ENCODE peak calls at places on chromosomes 13 and 19, in nine cellular contexts. N is GM03348; S is naive thymus-derived CD4-positive, alpha-beta T cell; K is ELR; Q is left ventricle myocardium superior; Y is stimulated activated CD8-positive, alpha-beta memory T cell treated with anti-CD3 and anti-CD28 coated beads, Interleukin-12 subunit alpha, Interleukin-12 subunit beta, amount 100 ng/mL, for 4 hours; P is G401; I is NCI-H2029 treated with DMSO at 0.1 percent for 48 hours; H is stimulated activated naive CD8-positive, alpha-beta T cell treated with anti-CD3 and anti-CD28 coated beads, Interleukin-15, Interleukin-2, amounts not matched to agents 100 U/mL and 50 U/mL, for 24 hours. L is an unnamed sample.

GRCh38 chr13:99871249-99871898 is 100.2 kb downstream of the ZIC5 start:
- DNase-seq in P (peak; percentile 98), Q (no peak), I (no peak), H (no peak), S (no peak), Y (no peak), K (no peak), N (no peak), L (no peak)

GRCh38 chr13:95060120-95060519 is 241.1 kb downstream of the ABCC4 start:
- DNase-seq in K (no peak), S (no peak), Y (no peak), H (no peak), I (no peak), N (no peak), P (no peak), Q (no peak), L (no peak)

GRCh38 chr13:30142502-30143211 is 164.7 kb downstream of the KATNAL1 start:
- DNase-seq in S (no peak), N (peak; percentile 88), Y (no peak), K (peak; percentile 95), H (no peak), P (no peak), I (no peak), Q (no peak), L (no peak)

GRCh38 chr19:33039108-33039599 is 25.5 kb downstream of the RHPN2 start:
- DNase-seq in H (no peak), N (no peak), K (no peak), I (no peak), Y (no peak), P (peak; percentile 71), S (no peak), Q (no peak), L (no peak)

GRCh38 chr13:99630269-99630898 is 129.1 kb downstream of the TM9SF2 start:
- DNase-seq in Y (no peak), P (no peak), H (no peak), I (no peak), S (no peak), Q (no peak), N (no peak), K (no peak), L (no peak)

GRCh38 chr19:39345956-39346355 is 3.7 kb downstream of the SAMD4B start:
- DNase-seq in N (no peak), Q (no peak), K (no peak), Y (no peak), H (no peak), I (no peak), S (no peak), P (no peak), L (no peak)

GRCh38 chr13:69565334-69565733 is 542.3 kb upstream of the ATXN8OS start:
- DNase-seq in I (no peak), Q (no peak), H (peak; percentile 3), P (no peak), N (no peak), Y (no peak), K (peak; percentile 39), S (no peak), L (peak; percentile 27)

GRCh38 chr13:77356155-77356554 is 29.3 kb upstream of the MYCBP2 start:
- DNase-seq in P (no peak), Q (no peak), K (no peak), Y (no peak), N (no peak), H (no peak), I (no peak), S (no peak), L (no peak)

GRCh38 chr13:71602327-71602726 is 264.7 kb downstream of the DACH1 start:
- DNase-seq in N (no peak), K (no peak), H (no peak), I (no peak), Q (no peak), P (no peak), Y (no peak), S (no peak), L (no peak)

GRCh38 chr19:50555033-50555432 is 13.2 kb downstream of the LRRC4B start:
- DNase-seq in Q (no peak), P (no peak), S (no peak), Y (no peak), H (no peak), N (no peak), K (no peak), I (no peak), L (no peak)

GRCh38 chr13:103812966-103813365 is 746.7 kb upstream of the SLC10A2 start:
- DNase-seq in Q (no peak), H (no peak), N (no peak), Y (no peak), S (no peak), K (no peak), P (no peak), I (no peak), L (no peak)

GRCh38 chr19:56139847-56140582 is 1.1 kb upstream of the ZNF444 start:
- DNase-seq in P (no peak), H (peak; percentile 30), Q (no peak), N (no peak), S (peak; percentile 13), K (peak; percentile 7), I (no peak), Y (no peak), L (no peak)

GRCh38 chr19:16518483-16519229 is 22.5 kb downstream of the C19orf44 start:
- DNase-seq in P (no peak), Y (no peak), S (no peak), K (no peak), H (no peak), Q (no peak), I (no peak), N (no peak), L (no peak)

GRCh38 chr19:44848036-44848804 is 2.1 kb downstream of the NECTIN2 start:
- DNase-seq in S (no peak), K (peak; percentile 60), Y (no peak), I (no peak), Q (no peak), N (peak; percentile 34), P (no peak), H (no peak), L (no peak)

GRCh38 chr13:29457299-29457698 is 138.2 kb downstream of the SLC7A1 start:
- DNase-seq in H (no peak), P (no peak), I (no peak), K (peak; percentile 93), Q (no peak), Y (no peak), N (peak; percentile 86), S (no peak), L (no peak)

GRCh38 chr13:93603043-93603442 is 376.4 kb downstream of the GPC6 start:
- DNase-seq in Q (no peak), N (peak; percentile 52), K (peak; percentile 68), H (no peak), Y (no peak), I (no peak), S (no peak), P (no peak), L (no peak)

GRCh38 chr19:46542428-46543230 is 47.0 kb upstream of the PNMA8B start:
- DNase-seq in Q (peak; percentile 89), I (peak; percentile 73), P (peak; percentile 93), K (peak; percentile 91), H (peak; percentile 83), Y (peak; percentile 49), S (peak; percentile 63), N (peak; percentile 88), L (peak; percentile 55)

GRCh38 chr19:954672-955494 is 29.0 kb downstream of the ARID3A start:
- DNase-seq in Y (no peak), N (no peak), K (no peak), Q (no peak), S (no peak), P (peak; percentile 15), H (no peak), I (no peak), L (peak; percentile 77)

GRCh38 chr13:28147489-28147888 is 9.1 kb downstream of the PAN3 start:
- DNase-seq in K (peak; percentile 12), N (no peak), S (no peak), Y (no peak), H (no peak), Q (no peak), I (no peak), P (no peak), L (no peak)

GRCh38 chr19:1864480-1865171 is 1.2 kb upstream of the KLF16 start:
- DNase-seq in P (peak; percentile 35), I (no peak), K (peak; percentile 80), S (no peak), Y (peak; percentile 58), H (peak; percentile 83), N (peak; percentile 87), Q (peak; percentile 87), L (peak; percentile 78)

GRCh38 chr13:59834801-59835200 is 328.9 kb downstream of the DIAPH3 start:
- DNase-seq in H (no peak), I (no peak), S (no peak), Y (no peak), P (no peak), K (peak; percentile 43), N (peak; percentile 31), Q (no peak), L (no peak)

GRCh38 chr19:29577662-29577963 is 28.5 kb upstream of the POP4 start:
- DNase-seq in P (no peak), Y (no peak), K (no peak), H (no peak), I (no peak), Q (no peak), S (no peak), N (no peak), L (no peak)